ENCODE peak calls at places on chromosome 12, in six cellular contexts. F is endothelial cell of umbilical vein, R is HepG2, C is A549, U is lower lobe of right lung, S is astrocyte. Q is an unnamed sample. For H3K4me1, the result is how much of the 10 kb centered on the place peaks cover.

GRCh38 chr12:97404549-97404948 is 58.1 kb upstream of the RMST start:
- DNase-seq in F (peak), R (peak), C (peak), U (no peak), S (peak), Q (no peak)

GRCh38 chr12:99131761-99132199 is 486.7 kb downstream of the APAF1 start:
- DNase-seq in F (no peak), R (no peak), C (no peak), U (peak), S (peak), Q (no peak)

GRCh38 chr12:93714382-93714781 is 37.2 kb downstream of the CRADD start:
- DNase-seq in F (no peak), R (no peak), C (peak), U (no peak), S (peak), Q (no peak)

GRCh38 chr12:1695836-1696670 is 5.2 kb downstream of the ADIPOR2 start:
- DNase-seq in F (peak), R (no peak), C (no peak), U (no peak), S (peak), Q (no peak)

GRCh38 chr12:11773889-11774677 is 124.6 kb downstream of the ETV6 start:
- DNase-seq in F (no peak), R (no peak), C (no peak), U (peak), S (no peak), Q (no peak)

GRCh38 chr12:52178984-52179383 is 12.8 kb downstream of the KRT80 start:
- DNase-seq in F (no peak), R (no peak), C (no peak), U (no peak), S (no peak), Q (no peak)

GRCh38 chr12:64480148-64480547 is 28.2 kb downstream of the TBK1 start:
- DNase-seq in F (no peak), R (no peak), C (no peak), U (no peak), S (peak), Q (no peak)

GRCh38 chr12:50725011-50725899 is 38.6 kb upstream of the ATF1 start:
- DNase-seq in F (no peak), R (no peak), C (no peak), U (no peak), S (peak), Q (no peak)

GRCh38 chr12:105331805-105332251 is 1.3 kb downstream of the C12orf75 start:
- DNase-seq in F (no peak), R (peak), C (no peak), U (no peak), S (no peak), Q (no peak)

GRCh38 chr12:54018608-54018984 is 9.6 kb upstream of the HOXC6 start:
- DNase-seq in F (no peak), R (no peak), C (no peak), U (no peak), S (no peak), Q (peak)

GRCh38 chr12:52920937-52921336 is 16.1 kb upstream of the KRT8 start:
- DNase-seq in F (no peak), R (peak), C (peak), U (no peak), S (no peak), Q (no peak)

GRCh38 chr12:66345212-66345611 is 42.9 kb downstream of the HELB start:
- DNase-seq in F (no peak), R (no peak), C (no peak), U (no peak), S (no peak), Q (no peak)

GRCh38 chr12:5088586-5089264 is 45.0 kb downstream of the KCNA5 start:
- DNase-seq in F (no peak), R (no peak), C (peak), U (no peak), S (peak), Q (peak)

GRCh38 chr12:21757665-21758064 is 16.8 kb downstream of the KCNJ8 start:
- DNase-seq in F (no peak), R (no peak), C (no peak), U (no peak), S (no peak), Q (no peak)

GRCh38 chr12:49552014-49552413 is 13.2 kb downstream of the KCNH3 start:
- DNase-seq in F (no peak), R (no peak), C (no peak), U (no peak), S (no peak), Q (no peak)

GRCh38 chr12:92021665-92022033 is 124.0 kb downstream of the BTG1 start:
- DNase-seq in F (no peak), R (no peak), C (no peak), U (no peak), S (no peak), Q (no peak)

GRCh38 chr12:77377622-77378021 is 312.3 kb upstream of the E2F7 start:
- DNase-seq in F (no peak), R (no peak), C (no peak), U (no peak), S (no peak), Q (no peak)

GRCh38 chr12:124972211-124972610 is 16.7 kb downstream of the DHX37 start:
- DNase-seq in F (no peak), R (no peak), C (no peak), U (no peak), S (no peak), Q (no peak)

GRCh38 chr12:54398995-54399793 is 14.7 kb upstream of the ZNF385A start:
- DNase-seq in F (peak), R (peak), C (peak), U (peak), S (peak), Q (peak)

GRCh38 chr12:71214511-71215285 is 56.9 kb upstream of the TSPAN8 start:
- DNase-seq in F (no peak), R (peak), C (no peak), U (no peak), S (peak), Q (no peak)

GRCh38 chr12:103441437-103442186 is 54.2 kb downstream of the C12orf42 start:
- DNase-seq in F (no peak), R (no peak), C (no peak), U (no peak), S (no peak), Q (no peak)

GRCh38 chr12:105713901-105714300 is 383.4 kb downstream of the C12orf75 start:
- DNase-seq in F (no peak), R (no peak), C (no peak), U (no peak), S (no peak), Q (no peak)

GRCh38 chr12:121523741-121524140 is 57.1 kb downstream of the KDM2B start:
- DNase-seq in F (no peak), R (no peak), C (no peak), U (no peak), S (no peak), Q (no peak)
- H3K27ac ChIP-seq in F (no peak), R (no peak), C (no peak), U (no peak), S (no peak), Q (no peak)

DNA sequence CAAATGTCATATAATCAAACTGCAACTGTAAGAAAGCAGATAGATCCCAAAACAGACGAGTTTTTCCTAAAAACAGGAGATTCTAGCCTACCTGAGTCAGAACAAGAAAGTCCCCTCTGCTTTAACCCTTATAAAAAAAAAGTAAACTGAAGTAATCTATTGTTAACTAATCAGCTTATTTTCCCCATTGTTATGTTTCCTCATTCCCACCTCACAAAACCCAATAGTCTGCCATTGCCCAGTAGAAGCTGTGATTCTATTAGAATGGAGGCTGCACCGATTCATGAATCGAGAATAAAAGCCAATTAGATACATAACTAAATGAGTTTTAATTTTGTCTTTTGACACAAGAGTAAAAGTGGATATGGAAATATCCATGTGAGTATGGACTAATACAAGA is 115.4 kb downstream of the MED13L start:
- DNase-seq in F (no peak), R (no peak), C (no peak), U (no peak), S (no peak), Q (no peak)
- H3K4me1 ChIP-seq in F (under half), R (under half), C (half or more), U (under half), S (under half), Q (half or more)

GRCh38 chr12:114272071-114272470 is 133.9 kb downstream of the TBX5 start:
- DNase-seq in F (no peak), R (no peak), C (no peak), U (no peak), S (no peak), Q (no peak)

GRCh38 chr12:114274131-114274530 is 131.8 kb downstream of the TBX5 start:
- DNase-seq in F (no peak), R (no peak), C (no peak), U (no peak), S (no peak), Q (no peak)

DNA sequence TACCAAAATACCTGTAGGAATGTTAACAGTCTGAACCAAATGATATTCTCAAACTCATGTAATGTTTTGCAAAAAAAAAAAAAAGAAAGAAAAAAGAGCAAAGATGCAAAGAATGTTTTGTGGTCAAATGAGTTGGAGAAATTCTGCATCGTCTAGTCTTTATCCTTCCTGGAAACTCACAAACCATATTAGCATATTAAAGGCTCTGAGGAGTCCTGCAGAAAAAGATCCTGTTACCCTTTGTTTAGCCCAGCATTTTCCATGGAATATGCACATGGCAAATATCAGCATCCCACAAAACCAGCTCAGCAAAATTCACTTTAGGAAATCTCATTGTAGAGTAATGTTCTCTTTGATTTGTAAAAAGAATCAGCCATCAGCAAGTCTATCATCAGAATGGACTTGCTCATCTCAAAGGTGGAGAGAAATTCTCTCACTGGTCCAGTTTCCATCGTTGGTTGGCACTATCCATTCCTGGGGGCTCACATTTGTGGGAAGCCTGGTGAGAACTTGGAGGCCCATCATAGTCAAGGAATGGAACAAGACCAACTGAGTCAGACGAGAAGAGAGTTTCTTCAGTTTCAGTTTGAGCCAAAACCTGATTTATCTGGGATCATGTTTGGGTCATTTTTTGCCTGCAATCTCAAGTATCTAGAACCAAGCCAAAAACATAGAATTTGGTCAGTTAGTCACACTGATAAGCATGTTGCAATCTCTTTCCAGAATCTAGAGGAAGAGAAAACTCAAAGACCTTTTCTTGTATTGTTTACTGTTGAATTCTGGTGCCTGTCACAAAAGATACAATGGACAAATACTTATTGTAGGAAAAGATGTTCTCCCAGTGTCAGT is 129.8 kb downstream of the TBX5 start:
- DNase-seq in F (no peak), R (no peak), C (no peak), U (no peak), S (peak), Q (no peak)
- H3K4me3 ChIP-seq in F (no peak), R (no peak), C (no peak), U (no peak), S (no peak), Q (no peak)

GRCh38 chr12:42440608-42441007 is 114.6 kb downstream of the PPHLN1 start:
- DNase-seq in F (no peak), R (no peak), C (no peak), U (no peak), S (no peak), Q (no peak)
- H3K27ac ChIP-seq in F (no peak), R (no peak), C (no peak), U (no peak), S (no peak), Q (no peak)

DNA sequence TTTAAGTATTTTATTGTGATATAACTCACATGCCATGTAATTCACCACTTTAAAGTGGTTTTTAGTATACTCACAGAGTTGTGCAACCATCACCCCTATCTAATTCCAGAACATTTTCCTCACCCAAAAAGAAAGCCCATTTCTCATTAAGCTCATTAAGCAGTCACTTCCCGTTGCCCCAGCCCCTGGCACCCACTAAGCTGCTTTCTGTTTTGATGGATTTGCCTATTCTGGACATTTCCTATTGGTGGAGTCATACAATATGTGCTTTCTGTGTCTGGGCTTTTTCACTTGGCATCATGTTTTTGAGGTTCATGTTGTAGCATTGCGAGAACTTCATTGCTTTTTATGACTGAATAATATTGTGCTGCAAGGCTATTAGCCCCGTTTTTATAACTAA is 66.0 kb downstream of the ARL6IP4 start:
- DNase-seq in F (no peak), R (no peak), C (no peak), U (no peak), S (no peak), Q (no peak)
- H3K4me1 ChIP-seq in F (under half), R (under half), C (under half), U (under half), S (under half), Q (under half)

DNA sequence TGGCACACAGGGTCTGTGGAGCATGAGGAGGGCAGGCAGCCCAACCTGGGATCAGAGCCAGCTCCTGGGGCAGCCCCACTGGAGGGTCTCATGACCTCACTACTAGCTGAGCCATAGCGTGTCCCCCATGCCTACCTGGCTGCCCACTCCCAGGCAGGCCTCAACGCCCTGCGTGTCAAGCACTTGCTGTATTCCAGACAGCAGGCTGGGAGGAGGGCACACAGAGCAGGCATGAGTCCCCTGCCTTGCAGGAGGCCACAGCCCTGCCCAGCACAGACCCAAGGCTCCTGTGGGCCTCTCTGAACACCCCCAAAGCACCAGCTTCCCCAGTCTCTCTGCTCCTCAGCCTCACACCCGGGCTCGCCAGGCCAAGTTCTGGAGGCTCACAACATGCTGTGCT is 64.0 kb downstream of the IQSEC3 start:
- DNase-seq in F (no peak), R (no peak), C (no peak), U (no peak), S (no peak), Q (no peak)
- H3K4me3 ChIP-seq in F (no peak), R (no peak), C (no peak), U (no peak), S (no peak), Q (no peak)

Q was measured in SJSA1.